ENCODE peak calls at places on chromosomes 13 and 19, in four cellular contexts. M, C, U and Q are unnamed samples.

GRCh38 chr19:33385956-33386355 is 12.4 kb downstream of the CEBPG start:
- DNase-seq in M (no peak), U (no peak), C (peak; percentile 69), Q (peak; percentile 25)

GRCh38 chr13:101556676-101557121 is 104.2 kb downstream of the ITGBL1 start:
- DNase-seq in C (no peak), M (no peak), U (no peak), Q (no peak)

GRCh38 chr19:17236831-17237543 is 8.7 kb downstream of the NR2F6 start:
- DNase-seq in C (no peak), M (no peak), U (no peak), Q (no peak)

GRCh38 chr19:10690351-10690781 is 10.9 kb upstream of the QTRT1 start:
- DNase-seq in C (no peak), M (no peak), U (no peak), Q (no peak)

GRCh38 chr19:11554160-11554559 is 4.9 kb downstream of the ELOF1 start:
- DNase-seq in U (no peak), C (no peak), M (no peak), Q (no peak)

GRCh38 chr13:113417008-113417735 is 36.1 kb downstream of the ADPRHL1 start:
- DNase-seq in C (peak; percentile 70), M (no peak), U (no peak), Q (no peak)

GRCh38 chr13:98050041-98050466 is 92.8 kb upstream of the FARP1 start:
- DNase-seq in C (no peak), M (peak; percentile 59), U (no peak), Q (no peak)

GRCh38 chr13:22926176-22927007 is 254.4 kb upstream of the SGCG start:
- DNase-seq in C (peak; percentile 86), M (no peak), U (no peak), Q (no peak)

GRCh38 chr13:33057019-33057785 is 41.0 kb downstream of the KL start:
- DNase-seq in C (no peak), M (peak; percentile 47), U (no peak), Q (no peak)

GRCh38 chr13:43528992-43529391 is 257.8 kb downstream of the ENOX1 start:
- DNase-seq in M (no peak), C (no peak), U (no peak), Q (no peak)

GRCh38 chr13:20388184-20388583 is 137.5 kb downstream of the CRYL1 start:
- DNase-seq in M (no peak), U (no peak), C (no peak), Q (no peak)

GRCh38 chr13:40519637-40520036 is 146.8 kb downstream of the FOXO1 start:
- DNase-seq in M (no peak), C (no peak), U (no peak), Q (no peak)

GRCh38 chr13:39385154-39385553 is 217.8 kb downstream of the LHFPL6 start:
- DNase-seq in M (no peak), C (no peak), U (no peak), Q (no peak)
- H3K27ac ChIP-seq in M (no peak overlapping the region), C (peak overlapping the region; percentile 77), U (no peak overlapping the region), Q (no peak overlapping the region)

GRCh38 chr19:40737102-40737644 is 13.1 kb downstream of the ACTMAP start:
- DNase-seq in M (no peak), C (no peak), U (no peak), Q (no peak)
- H3K36me3 ChIP-seq in M (peaks cover 14% of the 10 kb centered on the region), C (no peaks in the 10 kb centered on the region), U (peaks cover 22% of the 10 kb centered on the region), Q (peaks cover 30% of the 10 kb centered on the region)

GRCh38 chr19:55686311-55687050 is 11.5 kb downstream of the EPN1 start:
- DNase-seq in M (no peak), U (no peak), C (peak; percentile 36), Q (peak; percentile 21)
- H3K27ac ChIP-seq in M (no peak overlapping the region), U (no peak overlapping the region), C (no peak overlapping the region), Q (no peak overlapping the region)

DNA sequence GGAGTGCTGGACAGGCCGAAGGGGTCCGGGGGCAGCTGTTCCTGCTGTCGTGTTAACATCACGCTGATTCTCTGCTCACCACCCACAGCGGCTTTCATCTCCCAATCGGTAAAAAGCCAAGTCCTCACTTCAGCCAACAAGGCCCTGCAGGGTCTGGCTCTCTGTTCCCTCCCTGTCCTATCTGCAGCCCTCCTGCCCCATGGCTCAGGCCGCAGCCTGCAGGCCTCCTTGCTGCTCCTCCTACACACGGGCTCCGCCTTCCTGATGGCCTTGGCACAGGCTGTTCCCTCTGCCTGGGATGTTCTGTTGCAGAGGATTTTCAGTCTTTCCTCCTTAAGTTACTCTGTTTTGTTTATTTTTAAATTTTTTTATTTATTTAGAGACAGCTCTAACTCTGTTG is 22.2 kb downstream of the FUZ start:
- DNase-seq in C (no peak), U (no peak), M (no peak), Q (no peak)
- H3K36me3 ChIP-seq in C (no peaks in the 10 kb centered on the region), U (peaks cover 14% of the 10 kb centered on the region), M (peaks cover 32% of the 10 kb centered on the region), Q (peaks cover 19% of the 10 kb centered on the region)

DNA sequence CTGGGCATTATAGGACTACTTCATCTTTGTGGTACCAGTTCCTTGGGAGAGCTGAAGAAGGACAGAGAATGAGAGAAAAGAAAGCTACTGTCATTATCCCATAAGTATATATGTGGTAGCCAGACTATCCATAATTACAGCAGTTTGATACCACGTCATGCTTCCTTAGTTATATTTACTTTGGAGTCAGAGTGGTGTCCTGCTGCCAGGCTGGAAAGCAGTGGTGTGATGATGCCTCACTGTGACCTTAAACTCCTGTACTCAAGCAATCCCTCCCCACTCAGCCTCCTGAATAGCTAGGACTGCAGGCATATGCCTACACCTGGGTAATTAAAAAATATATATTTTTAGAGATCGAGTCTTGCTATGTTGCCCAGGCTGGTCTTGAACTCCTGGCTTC is 57.8 kb downstream of the WTIP start:
- DNase-seq in C (no peak), U (no peak), M (no peak), Q (no peak)
- H3K27ac ChIP-seq in C (no peak overlapping the region), U (no peak overlapping the region), M (no peak overlapping the region), Q (no peak overlapping the region)

GRCh38 chr19:3612330-3612729 is 5.7 kb upstream of the TBXA2R start:
- DNase-seq in M (no peak), U (peak; percentile 45), C (peak; percentile 74), Q (peak; percentile 70)
- H3K36me3 ChIP-seq in M (no peaks in the 10 kb centered on the region), U (no peaks in the 10 kb centered on the region), C (no peaks in the 10 kb centered on the region), Q (no peaks in the 10 kb centered on the region)

DNA sequence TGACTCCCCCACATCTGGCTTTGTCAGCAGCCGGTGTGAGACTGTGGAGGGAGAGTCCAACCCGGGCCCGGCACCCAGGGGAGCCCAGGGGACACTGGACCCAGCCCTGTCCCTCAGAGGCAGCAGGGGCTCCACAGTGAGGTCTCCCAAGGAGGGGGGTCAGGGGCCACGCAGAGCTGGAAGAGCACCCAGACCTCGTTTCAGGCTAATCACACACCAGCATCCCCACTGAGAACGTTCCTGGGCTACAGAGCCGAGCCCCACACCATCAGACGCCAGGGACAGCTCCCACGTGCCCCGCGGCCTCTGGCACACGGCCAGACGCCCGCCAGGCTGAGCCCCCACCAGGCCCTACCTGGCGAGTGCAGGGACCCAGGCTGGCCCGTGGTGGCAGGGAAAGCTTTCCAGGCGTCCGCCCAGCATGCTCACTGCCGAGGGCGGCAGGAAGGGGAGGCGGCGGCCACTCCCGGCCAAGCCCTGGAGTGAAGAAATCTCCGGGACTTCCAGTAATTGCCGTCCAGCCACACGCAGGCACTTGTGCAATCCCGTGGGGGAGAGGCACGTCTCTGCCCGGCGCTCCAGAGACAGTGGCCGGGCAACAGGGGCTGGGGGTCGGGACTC is 19.2 kb downstream of the SBNO2 start:
- DNase-seq in M (no peak), U (no peak), C (peak; percentile 95), Q (no peak)
- H3K27ac ChIP-seq in M (no peak overlapping the region), U (no peak overlapping the region), C (no peak overlapping the region), Q (no peak overlapping the region)